ENCODE peak calls at places on chromosome X, in nine cellular contexts. One of them, this sample, is unnamed.
A peak's percentile ranks its signal among the peaks of the same experiment; 100 is the strongest.

GRCh38 chrX:71164071-71164470 is 19.4 kb downstream of the NLGN3 start:
- DNase-seq in EL: no peak
- DNase-seq in fibroblast of pulmonary artery: no peak
- DNase-seq in NCI-H2081: no peak
- DNase-seq in T47D: no peak
- DNase-seq in A172: no peak
- DNase-seq in nephron progenitor cell: no peak
- DNase-seq in GM13977: no peak
- DNase-seq in NCI-H1092 treated with DMSO at 0.1 percent for 48 hours: no peak
- DNase-seq in this sample: no peak

GRCh38 chrX:24391362-24391761 is 30.9 kb downstream of the SUPT20HL1 start:
- DNase-seq in EL: no peak
- DNase-seq in fibroblast of pulmonary artery: no peak
- DNase-seq in NCI-H2081: no peak
- DNase-seq in T47D: no peak
- DNase-seq in A172: no peak
- DNase-seq in nephron progenitor cell: no peak
- DNase-seq in GM13977: no peak
- DNase-seq in NCI-H1092 treated with DMSO at 0.1 percent for 48 hours: no peak
- DNase-seq in this sample: no peak

GRCh38 chrX:101231080-101231479 is 11.5 kb downstream of the DRP2 start:
- DNase-seq in EL: no peak
- DNase-seq in fibroblast of pulmonary artery: no peak
- DNase-seq in NCI-H2081: no peak
- DNase-seq in T47D: no peak
- DNase-seq in A172: no peak
- DNase-seq in nephron progenitor cell: no peak
- DNase-seq in GM13977: no peak
- DNase-seq in NCI-H1092 treated with DMSO at 0.1 percent for 48 hours: no peak
- DNase-seq in this sample: no peak

GRCh38 chrX:124354648-124355047 is 8.3 kb downstream of the SH2D1A start:
- DNase-seq in EL: no peak
- DNase-seq in fibroblast of pulmonary artery: no peak
- DNase-seq in NCI-H2081: no peak
- DNase-seq in T47D: no peak
- DNase-seq in A172: no peak
- DNase-seq in nephron progenitor cell: no peak
- DNase-seq in GM13977: no peak
- DNase-seq in NCI-H1092 treated with DMSO at 0.1 percent for 48 hours: no peak
- DNase-seq in this sample: no peak

GRCh38 chrX:37000140-37000539 is 8.0 kb upstream of the FAM47C start:
- DNase-seq in EL: no peak
- DNase-seq in fibroblast of pulmonary artery: no peak
- DNase-seq in NCI-H2081: no peak
- DNase-seq in T47D: no peak
- DNase-seq in A172: no peak
- DNase-seq in nephron progenitor cell: no peak
- DNase-seq in GM13977: no peak
- DNase-seq in NCI-H1092 treated with DMSO at 0.1 percent for 48 hours: no peak
- DNase-seq in this sample: no peak

GRCh38 chrX:23828894-23829293 is 45.9 kb downstream of the SAT1 start:
- DNase-seq in EL: no peak
- DNase-seq in fibroblast of pulmonary artery: no peak
- DNase-seq in NCI-H2081: no peak
- DNase-seq in T47D: no peak
- DNase-seq in A172: no peak
- DNase-seq in nephron progenitor cell: no peak
- DNase-seq in GM13977: no peak
- DNase-seq in NCI-H1092 treated with DMSO at 0.1 percent for 48 hours: no peak
- DNase-seq in this sample: no peak

GRCh38 chrX:1322393-1322792 is 14.2 kb upstream of the IL3RA start:
- DNase-seq in EL: peak; percentile 22
- DNase-seq in fibroblast of pulmonary artery: no peak
- DNase-seq in NCI-H2081: no peak
- DNase-seq in T47D: no peak
- DNase-seq in A172: peak; percentile 65
- DNase-seq in nephron progenitor cell: no peak
- DNase-seq in GM13977: no peak
- DNase-seq in NCI-H1092 treated with DMSO at 0.1 percent for 48 hours: no peak
- DNase-seq in this sample: no peak

GRCh38 chrX:143854006-143854405 is 29.9 kb upstream of the UBE2NL start:
- DNase-seq in EL: peak; percentile 37
- DNase-seq in fibroblast of pulmonary artery: peak; percentile 49
- DNase-seq in NCI-H2081: no peak
- DNase-seq in T47D: no peak
- DNase-seq in A172: peak; percentile 35
- DNase-seq in nephron progenitor cell: no peak
- DNase-seq in GM13977: no peak
- DNase-seq in NCI-H1092 treated with DMSO at 0.1 percent for 48 hours: no peak
- DNase-seq in this sample: no peak

GRCh38 chrX:30150196-30150895 is 65.0 kb upstream of the MAGEB2 start:
- DNase-seq in EL: peak; percentile 13
- DNase-seq in fibroblast of pulmonary artery: no peak
- DNase-seq in NCI-H2081: no peak
- DNase-seq in T47D: no peak
- DNase-seq in A172: peak; percentile 60
- DNase-seq in nephron progenitor cell: no peak
- DNase-seq in GM13977: no peak
- DNase-seq in NCI-H1092 treated with DMSO at 0.1 percent for 48 hours: no peak
- DNase-seq in this sample: no peak

GRCh38 chrX:50691820-50692219 is 122.2 kb downstream of the SHROOM4 start:
- DNase-seq in EL: peak; percentile 20
- DNase-seq in fibroblast of pulmonary artery: peak; percentile 63
- DNase-seq in NCI-H2081: peak; percentile 47
- DNase-seq in T47D: peak; percentile 12
- DNase-seq in A172: peak; percentile 19
- DNase-seq in nephron progenitor cell: peak; percentile 8
- DNase-seq in GM13977: peak; percentile 54
- DNase-seq in NCI-H1092 treated with DMSO at 0.1 percent for 48 hours: peak; percentile 46
- DNase-seq in this sample: no peak

GRCh38 chrX:22987452-22987851 is 12.3 kb upstream of the DDX53 start:
- DNase-seq in EL: no peak
- DNase-seq in fibroblast of pulmonary artery: no peak
- DNase-seq in NCI-H2081: no peak
- DNase-seq in T47D: no peak
- DNase-seq in A172: no peak
- DNase-seq in nephron progenitor cell: no peak
- DNase-seq in GM13977: no peak
- DNase-seq in NCI-H1092 treated with DMSO at 0.1 percent for 48 hours: no peak
- DNase-seq in this sample: no peak

GRCh38 chrX:154419189-154419588 is 7.8 kb downstream of the TAFAZZIN start:
- DNase-seq in EL: no peak
- DNase-seq in fibroblast of pulmonary artery: no peak
- DNase-seq in NCI-H2081: no peak
- DNase-seq in T47D: no peak
- DNase-seq in A172: no peak
- DNase-seq in nephron progenitor cell: no peak
- DNase-seq in GM13977: no peak
- DNase-seq in NCI-H1092 treated with DMSO at 0.1 percent for 48 hours: no peak
- DNase-seq in this sample: no peak

GRCh38 chrX:150200820-150201287 is 162.3 kb upstream of the MAMLD1 start:
- DNase-seq in EL: peak; percentile 98
- DNase-seq in fibroblast of pulmonary artery: peak; percentile 94
- DNase-seq in NCI-H2081: no peak
- DNase-seq in T47D: no peak
- DNase-seq in A172: peak; percentile 100
- DNase-seq in nephron progenitor cell: no peak
- DNase-seq in GM13977: peak; percentile 63
- DNase-seq in NCI-H1092 treated with DMSO at 0.1 percent for 48 hours: peak; percentile 85
- DNase-seq in this sample: no peak

GRCh38 chrX:20363003-20363674 is 96.4 kb upstream of the RPS6KA3 start:
- DNase-seq in EL: no peak
- DNase-seq in fibroblast of pulmonary artery: no peak
- DNase-seq in NCI-H2081: no peak
- DNase-seq in T47D: no peak
- DNase-seq in A172: no peak
- DNase-seq in nephron progenitor cell: no peak
- DNase-seq in GM13977: no peak
- DNase-seq in NCI-H1092 treated with DMSO at 0.1 percent for 48 hours: no peak
- DNase-seq in this sample: no peak

GRCh38 chrX:8971116-8971515 is 62.8 kb downstream of the FAM9B start:
- DNase-seq in EL: peak; percentile 53
- DNase-seq in fibroblast of pulmonary artery: peak; percentile 75
- DNase-seq in NCI-H2081: peak; percentile 40
- DNase-seq in T47D: no peak
- DNase-seq in A172: peak; percentile 57
- DNase-seq in nephron progenitor cell: no peak
- DNase-seq in GM13977: peak; percentile 9
- DNase-seq in NCI-H1092 treated with DMSO at 0.1 percent for 48 hours: peak; percentile 39
- DNase-seq in this sample: no peak

GRCh38 chrX:130682990-130683389 is 220.0 kb downstream of the ENOX2 start:
- DNase-seq in EL: peak; percentile 65
- DNase-seq in fibroblast of pulmonary artery: peak; percentile 17
- DNase-seq in NCI-H2081: no peak
- DNase-seq in T47D: no peak
- DNase-seq in A172: peak; percentile 4
- DNase-seq in nephron progenitor cell: no peak
- DNase-seq in GM13977: no peak
- DNase-seq in NCI-H1092 treated with DMSO at 0.1 percent for 48 hours: no peak
- DNase-seq in this sample: no peak

GRCh38 chrX:70960728-70961127 is 29.8 kb upstream of the SLC7A3 start:
- DNase-seq in EL: no peak
- DNase-seq in fibroblast of pulmonary artery: peak; percentile 6
- DNase-seq in NCI-H2081: no peak
- DNase-seq in T47D: no peak
- DNase-seq in A172: no peak
- DNase-seq in nephron progenitor cell: no peak
- DNase-seq in GM13977: no peak
- DNase-seq in NCI-H1092 treated with DMSO at 0.1 percent for 48 hours: peak; percentile 12
- DNase-seq in this sample: no peak

GRCh38 chrX:101619336-101619735 is 1.5 kb upstream of the ARMCX6 start:
- DNase-seq in EL: peak; percentile 4
- DNase-seq in fibroblast of pulmonary artery: no peak
- DNase-seq in NCI-H2081: peak; percentile 10
- DNase-seq in T47D: no peak
- DNase-seq in A172: no peak
- DNase-seq in nephron progenitor cell: peak; percentile 44
- DNase-seq in GM13977: no peak
- DNase-seq in NCI-H1092 treated with DMSO at 0.1 percent for 48 hours: peak; percentile 4
- DNase-seq in this sample: no peak

GRCh38 chrX:40719218-40719617 is 16.1 kb downstream of the MED14 start:
- DNase-seq in EL: peak; percentile 76
- DNase-seq in fibroblast of pulmonary artery: peak; percentile 32
- DNase-seq in NCI-H2081: no peak
- DNase-seq in T47D: no peak
- DNase-seq in A172: no peak
- DNase-seq in nephron progenitor cell: no peak
- DNase-seq in GM13977: no peak
- DNase-seq in NCI-H1092 treated with DMSO at 0.1 percent for 48 hours: no peak
- DNase-seq in this sample: no peak

GRCh38 chrX:148976571-148976970 is 476.2 kb downstream of the AFF2 start:
- DNase-seq in EL: no peak
- DNase-seq in fibroblast of pulmonary artery: no peak
- DNase-seq in NCI-H2081: no peak
- DNase-seq in T47D: no peak
- DNase-seq in A172: peak; percentile 14
- DNase-seq in nephron progenitor cell: no peak
- DNase-seq in GM13977: no peak
- DNase-seq in NCI-H1092 treated with DMSO at 0.1 percent for 48 hours: no peak
- DNase-seq in this sample: no peak

GRCh38 chrX:136273986-136274385 is 22.8 kb upstream of the MAP7D3 start:
- DNase-seq in EL: no peak
- DNase-seq in fibroblast of pulmonary artery: no peak
- DNase-seq in NCI-H2081: peak; percentile 66
- DNase-seq in T47D: no peak
- DNase-seq in A172: no peak
- DNase-seq in nephron progenitor cell: no peak
- DNase-seq in GM13977: no peak
- DNase-seq in NCI-H1092 treated with DMSO at 0.1 percent for 48 hours: peak; percentile 30
- DNase-seq in this sample: no peak

GRCh38 chrX:40291553-40291952 is 193.8 kb upstream of the BCOR start:
- DNase-seq in EL: no peak
- DNase-seq in fibroblast of pulmonary artery: no peak
- DNase-seq in NCI-H2081: no peak
- DNase-seq in T47D: no peak
- DNase-seq in A172: no peak
- DNase-seq in nephron progenitor cell: no peak
- DNase-seq in GM13977: no peak
- DNase-seq in NCI-H1092 treated with DMSO at 0.1 percent for 48 hours: no peak
- DNase-seq in this sample: no peak

GRCh38 chrX:80765226-80765625 is 44.5 kb downstream of the BRWD3 start:
- DNase-seq in EL: peak; percentile 86
- DNase-seq in fibroblast of pulmonary artery: peak; percentile 63
- DNase-seq in NCI-H2081: no peak
- DNase-seq in T47D: no peak
- DNase-seq in A172: peak; percentile 63
- DNase-seq in nephron progenitor cell: no peak
- DNase-seq in GM13977: no peak
- DNase-seq in NCI-H1092 treated with DMSO at 0.1 percent for 48 hours: no peak
- DNase-seq in this sample: no peak

GRCh38 chrX:101206471-101206870 is 13.1 kb upstream of the DRP2 start:
- DNase-seq in EL: peak; percentile 48
- DNase-seq in fibroblast of pulmonary artery: peak; percentile 67
- DNase-seq in NCI-H2081: no peak
- DNase-seq in T47D: no peak
- DNase-seq in A172: peak; percentile 11
- DNase-seq in nephron progenitor cell: no peak
- DNase-seq in GM13977: peak; percentile 32
- DNase-seq in NCI-H1092 treated with DMSO at 0.1 percent for 48 hours: peak; percentile 25
- DNase-seq in this sample: no peak

GRCh38 chrX:11100281-11101035 is 10.7 kb upstream of the HCCS start:
- DNase-seq in EL: peak; percentile 76
- DNase-seq in fibroblast of pulmonary artery: peak; percentile 76
- DNase-seq in NCI-H2081: peak; percentile 33
- DNase-seq in T47D: peak; percentile 16
- DNase-seq in A172: peak; percentile 62
- DNase-seq in nephron progenitor cell: peak; percentile 12
- DNase-seq in GM13977: no peak
- DNase-seq in NCI-H1092 treated with DMSO at 0.1 percent for 48 hours: peak; percentile 34
- DNase-seq in this sample: no peak

GRCh38 chrX:13938053-13938765 is 91.5 kb downstream of the GEMIN8 start:
- DNase-seq in EL: peak; percentile 2
- DNase-seq in fibroblast of pulmonary artery: peak; percentile 2
- DNase-seq in NCI-H2081: peak; percentile 67
- DNase-seq in T47D: peak; percentile 61
- DNase-seq in A172: no peak
- DNase-seq in nephron progenitor cell: peak; percentile 65
- DNase-seq in GM13977: peak; percentile 45
- DNase-seq in NCI-H1092 treated with DMSO at 0.1 percent for 48 hours: peak; percentile 18
- DNase-seq in this sample: no peak

GRCh38 chrX:150158554-150159332 is 204.4 kb upstream of the MAMLD1 start:
- DNase-seq in EL: no peak
- DNase-seq in fibroblast of pulmonary artery: no peak
- DNase-seq in NCI-H2081: no peak
- DNase-seq in T47D: no peak
- DNase-seq in A172: no peak
- DNase-seq in nephron progenitor cell: no peak
- DNase-seq in GM13977: no peak
- DNase-seq in NCI-H1092 treated with DMSO at 0.1 percent for 48 hours: no peak
- DNase-seq in this sample: no peak

GRCh38 chrX:109294097-109294815 is 187.6 kb downstream of the GUCY2F start:
- DNase-seq in EL: peak; percentile 1
- DNase-seq in fibroblast of pulmonary artery: peak; percentile 8
- DNase-seq in NCI-H2081: no peak
- DNase-seq in T47D: no peak
- DNase-seq in A172: no peak
- DNase-seq in nephron progenitor cell: no peak
- DNase-seq in GM13977: no peak
- DNase-seq in NCI-H1092 treated with DMSO at 0.1 percent for 48 hours: no peak
- DNase-seq in this sample: no peak

GRCh38 chrX:115255003-115255402 is 21.1 kb upstream of the LRCH2 start:
- DNase-seq in EL: no peak
- DNase-seq in fibroblast of pulmonary artery: no peak
- DNase-seq in NCI-H2081: no peak
- DNase-seq in T47D: no peak
- DNase-seq in A172: no peak
- DNase-seq in nephron progenitor cell: no peak
- DNase-seq in GM13977: no peak
- DNase-seq in NCI-H1092 treated with DMSO at 0.1 percent for 48 hours: no peak
- DNase-seq in this sample: no peak

GRCh38 chrX:131277543-131278115 is 11.5 kb downstream of the IGSF1 start:
- DNase-seq in EL: no peak
- DNase-seq in fibroblast of pulmonary artery: no peak
- DNase-seq in NCI-H2081: no peak
- DNase-seq in T47D: peak; percentile 1
- DNase-seq in A172: no peak
- DNase-seq in nephron progenitor cell: peak; percentile 34
- DNase-seq in GM13977: no peak
- DNase-seq in NCI-H1092 treated with DMSO at 0.1 percent for 48 hours: no peak
- DNase-seq in this sample: no peak

GRCh38 chrX:103919336-103919682 is 43.1 kb upstream of the TMSB15B start:
- DNase-seq in EL: peak; percentile 44
- DNase-seq in fibroblast of pulmonary artery: peak; percentile 43
- DNase-seq in NCI-H2081: peak; percentile 78
- DNase-seq in T47D: peak; percentile 18
- DNase-seq in A172: peak; percentile 12
- DNase-seq in nephron progenitor cell: no peak
- DNase-seq in GM13977: no peak
- DNase-seq in NCI-H1092 treated with DMSO at 0.1 percent for 48 hours: peak; percentile 74
- DNase-seq in this sample: no peak

This sample was measured in central memory CD8-positive, alpha-beta T cell.